ENCODE peak calls at places on chromosomes 12 and 14, in eight cellular contexts. L, F, D, T, U, Z, O and P are unnamed samples.

GRCh38 chr12:82691513-82691912 is 4.8 kb downstream of the TMTC2 start:
- DNase-seq in L (no peak), F (no peak), D (no peak), T (no peak), U (no peak), Z (no peak), O (no peak), P (no peak)

GRCh38 chr12:32586390-32586789 is 92.7 kb upstream of the DNM1L start:
- DNase-seq in L (no peak), F (no peak), D (no peak), T (no peak), U (no peak), Z (no peak), O (peak; percentile 35), P (no peak)

GRCh38 chr14:100782516-100783320 is 43.2 kb upstream of the MEG3 start:
- DNase-seq in L (no peak), F (no peak), D (peak; percentile 48), T (no peak), U (no peak), Z (no peak), O (no peak), P (no peak)

GRCh38 chr12:3600039-3600720 is 109.2 kb downstream of the PRMT8 start:
- DNase-seq in L (peak; percentile 39), F (no peak), D (no peak), T (no peak), U (no peak), Z (no peak), O (no peak), P (no peak)

GRCh38 chr14:53953002-53953827 is 3.4 kb downstream of the BMP4 start:
- DNase-seq in L (peak; percentile 23), F (no peak), D (peak; percentile 96), T (peak; percentile 43), U (peak; percentile 78), Z (peak; percentile 69), O (peak; percentile 94), P (no peak)

GRCh38 chr12:10739157-10740118 is 16.3 kb upstream of the YBX3 start:
- DNase-seq in L (no peak), F (no peak), D (no peak), T (no peak), U (no peak), Z (no peak), O (no peak), P (no peak)

GRCh38 chr14:68563256-68564131 is 229.4 kb downstream of the ZFP36L1 start:
- DNase-seq in L (no peak), F (no peak), D (peak; percentile 71), T (no peak), U (no peak), Z (peak; percentile 42), O (peak; percentile 95), P (no peak)

GRCh38 chr12:92943482-92944250 is 14.6 kb upstream of the EEA1 start:
- DNase-seq in L (no peak), F (no peak), D (no peak), T (no peak), U (no peak), Z (no peak), O (peak; percentile 80), P (no peak)

DNA sequence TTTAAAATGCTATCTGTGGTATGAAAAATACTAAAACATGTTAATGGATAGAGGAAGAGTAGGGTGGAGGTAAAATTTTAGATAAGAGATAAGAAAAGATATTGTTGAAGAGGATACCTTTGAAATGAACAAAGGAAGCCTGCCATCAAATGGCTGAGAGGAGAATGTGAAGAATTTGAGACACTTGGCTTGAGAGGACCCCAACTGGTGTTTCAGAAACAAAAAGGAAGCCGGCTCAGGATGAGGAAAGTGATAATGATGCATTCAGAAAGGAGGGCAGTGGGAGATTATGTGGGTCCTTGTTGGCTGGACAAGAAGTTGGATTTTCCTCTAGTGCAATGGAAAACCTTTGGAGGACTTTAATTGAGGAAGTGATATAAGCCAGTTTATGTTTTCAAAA is 264.4 kb downstream of the DUSP6 start:
- DNase-seq in L (no peak), F (no peak), D (no peak), T (no peak), U (no peak), Z (no peak), O (no peak), P (no peak)
- H3K4me3 ChIP-seq in L (no peak overlapping the region), F (no peak overlapping the region), D (no peak overlapping the region), T (no peak overlapping the region), U (no peak overlapping the region), Z (no peak overlapping the region), O (no peak overlapping the region), P (no peak overlapping the region)

DNA sequence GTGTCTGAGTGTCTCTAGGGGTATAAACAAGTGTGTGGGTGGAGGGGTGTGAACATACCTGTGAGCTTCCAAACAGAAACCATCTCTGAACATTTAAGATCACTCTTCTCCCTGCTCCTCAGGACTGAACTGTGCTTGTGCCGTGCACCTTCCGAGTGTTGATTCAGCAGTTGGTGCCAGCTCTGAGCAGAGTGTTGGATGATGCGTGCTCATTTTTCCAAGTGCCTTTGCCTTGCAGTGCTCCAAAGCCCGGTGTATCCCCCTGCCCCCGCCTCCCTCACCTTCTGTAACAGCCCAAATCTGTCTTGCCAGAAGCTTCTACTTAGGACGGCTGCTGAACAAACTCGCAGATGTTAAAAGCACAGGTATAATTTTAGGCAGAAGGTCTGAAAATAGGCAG is 4.4 kb downstream of the WSCD2 start:
- DNase-seq in L (no peak), F (no peak), D (no peak), T (no peak), U (no peak), Z (no peak), O (no peak), P (no peak)
- TF ChIP-seq CTCF in L (no peak), F (no peak), D (no peak), T (no peak), U (no peak), Z (no peak), O (no peak), P (no peak)

DNA sequence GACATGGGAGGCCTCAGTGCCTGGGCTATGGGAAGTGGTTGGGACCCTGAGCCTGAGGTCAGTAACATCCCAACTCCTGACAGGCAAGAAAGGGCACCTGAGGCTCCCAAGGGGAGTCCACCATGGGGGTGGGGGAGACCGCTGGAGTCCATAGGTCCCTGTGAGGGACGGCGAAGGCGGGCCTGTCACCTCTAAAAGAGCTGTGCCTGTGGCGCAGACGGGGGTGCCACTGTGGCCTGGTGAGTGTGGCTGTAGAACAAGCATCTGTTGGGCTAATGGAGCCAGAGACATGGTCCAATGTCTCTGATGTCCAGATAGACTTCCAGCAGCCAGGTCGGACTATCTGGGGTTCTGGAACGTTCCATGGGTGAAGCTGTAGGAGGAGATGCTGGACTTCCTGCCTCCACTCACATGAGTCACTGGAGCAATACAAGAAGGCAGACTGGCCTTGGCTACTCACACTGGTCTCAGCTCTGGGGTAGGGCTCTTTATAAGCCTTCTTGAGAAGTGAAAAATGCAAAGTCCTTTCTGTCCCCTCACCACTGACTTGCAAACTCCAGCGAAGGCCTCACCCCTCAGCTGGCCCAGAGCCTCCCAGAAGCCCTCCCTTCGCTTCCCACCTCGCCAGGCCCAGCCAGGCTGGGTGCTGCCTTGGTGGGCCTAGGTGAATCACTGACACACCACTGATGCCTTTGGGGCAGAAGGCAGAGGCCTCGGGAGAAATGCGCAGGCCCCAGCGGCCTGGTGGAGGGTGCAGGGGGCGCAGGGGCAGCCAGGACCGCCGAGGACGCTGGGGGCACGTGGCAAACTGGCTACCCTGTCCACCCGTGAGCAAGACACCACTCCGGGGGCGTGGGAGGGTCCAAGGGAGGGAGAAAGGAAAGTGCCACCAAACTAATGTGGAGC is 1.1 kb upstream of the TRAF3 start:
- DNase-seq in L (peak; percentile 22), F (no peak), D (no peak), T (no peak), U (peak; percentile 70), Z (peak; percentile 42), O (peak; percentile 75), P (no peak)
- H3K4me3 ChIP-seq in L (no peak overlapping the region), F (no peak overlapping the region), D (no peak overlapping the region), T (peak overlapping the region; percentile 39), U (no peak overlapping the region), Z (peak overlapping the region; percentile 38), O (no peak overlapping the region), P (peak overlapping the region; percentile 63)

GRCh38 chr14:73223049-73223448 is 14.3 kb upstream of the PAPLN start:
- DNase-seq in L (no peak), F (no peak), D (no peak), T (no peak), U (no peak), Z (no peak), O (peak; percentile 55), P (no peak)
- TF ChIP-seq CTCF in L (no peak), F (no peak), D (no peak), T (no peak), U (no peak), Z (no peak), O (no peak), P (no peak)

GRCh38 chr12:132698336-132698735 is 10.9 kb downstream of the PXMP2 start:
- DNase-seq in L (no peak), F (no peak), D (no peak), T (no peak), U (no peak), Z (no peak), O (no peak), P (no peak)

GRCh38 chr12:132690112-132690511 is 2.7 kb downstream of the PXMP2 start:
- DNase-seq in L (no peak), F (no peak), D (no peak), T (no peak), U (no peak), Z (no peak), O (no peak), P (no peak)

GRCh38 chr12:132700212-132700913 is 10.3 kb upstream of the PGAM5 start:
- DNase-seq in L (no peak), F (no peak), D (no peak), T (no peak), U (no peak), Z (no peak), O (peak; percentile 41), P (no peak)

DNA sequence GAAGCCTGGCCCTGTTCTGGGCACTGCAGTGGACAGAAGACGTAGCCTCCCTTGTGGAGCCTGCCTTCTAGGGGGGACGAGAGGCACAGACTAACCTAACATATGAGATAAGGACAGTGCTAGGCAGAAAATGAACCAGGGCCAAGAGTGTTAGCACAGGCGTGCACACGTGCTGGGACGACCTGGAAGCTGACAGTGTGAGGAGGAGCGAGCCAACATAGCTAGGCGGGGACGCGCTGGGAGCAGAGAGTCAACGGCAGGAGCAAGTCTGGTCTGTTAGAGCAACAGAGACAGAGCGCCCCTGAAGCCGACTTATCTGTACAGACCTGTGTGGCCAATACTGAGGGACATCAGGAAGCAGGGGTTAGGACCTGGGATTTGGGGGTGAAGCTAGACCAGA is 8.0 kb downstream of the PXMP2 start:
- DNase-seq in L (no peak), F (no peak), D (no peak), T (no peak), U (no peak), Z (peak; percentile 42), O (no peak), P (no peak)
- H3K4me3 ChIP-seq in L (no peak overlapping the region), F (no peak overlapping the region), D (no peak overlapping the region), T (no peak overlapping the region), U (no peak overlapping the region), Z (no peak overlapping the region), O (no peak overlapping the region), P (no peak overlapping the region)

DNA sequence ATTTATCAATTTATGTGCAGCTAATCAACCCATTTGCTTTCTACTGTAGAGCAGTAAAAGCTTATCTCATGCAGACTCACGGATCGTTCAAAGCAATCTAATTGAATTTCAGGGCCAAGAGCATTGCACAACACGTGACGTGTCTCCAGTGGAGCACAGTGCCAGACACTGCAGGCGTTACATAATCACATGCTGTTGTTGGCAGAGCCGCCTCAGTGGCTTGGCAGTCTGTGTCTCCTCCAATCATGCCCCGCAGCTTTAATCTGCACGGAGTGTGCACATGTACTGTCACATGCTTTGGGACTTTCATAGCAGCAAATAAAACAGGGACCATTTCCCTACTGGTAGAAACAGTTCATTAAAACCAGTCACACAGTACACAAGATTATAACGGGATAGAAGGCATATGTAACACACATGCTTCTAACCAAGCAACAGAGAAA is 309.3 kb downstream of the ITPR2 start:
- DNase-seq in L (no peak), F (peak; percentile 36), D (peak; percentile 97), T (peak; percentile 41), U (peak; percentile 90), Z (peak; percentile 93), O (peak; percentile 98), P (peak; percentile 76)
- TF ChIP-seq CTCF in L (no peak), F (no peak), D (no peak), T (no peak), U (peak; percentile 43), Z (no peak), O (no peak), P (no peak)